ENCODE peak calls at places on chromosome 21, in seven cellular contexts. One of them, this sample, is unnamed.

GRCh38 chr21:46057111-46057709 is 40.7 kb upstream of the COL6A2 start:
- DNase-seq in lung: no peak
- DNase-seq in right cardiac atrium: peak; percentile 64
- DNase-seq in SJSA1: peak; percentile 39
- DNase-seq in tibial nerve: no peak
- DNase-seq in psoas muscle: peak; percentile 44
- DNase-seq in Caco-2: no peak
- DNase-seq in this sample: no peak

GRCh38 chr21:28375708-28376385 is 616.8 kb downstream of the LTN1 start:
- DNase-seq in lung: no peak
- DNase-seq in right cardiac atrium: no peak
- DNase-seq in SJSA1: no peak
- DNase-seq in tibial nerve: no peak
- DNase-seq in psoas muscle: no peak
- DNase-seq in Caco-2: peak; percentile 12
- DNase-seq in this sample: peak; percentile 54

GRCh38 chr21:36454079-36454478 is 25.8 kb downstream of the CLDN14 start:
- DNase-seq in lung: no peak
- DNase-seq in right cardiac atrium: no peak
- DNase-seq in SJSA1: no peak
- DNase-seq in tibial nerve: no peak
- DNase-seq in psoas muscle: no peak
- DNase-seq in Caco-2: no peak
- DNase-seq in this sample: no peak

GRCh38 chr21:33878824-33879223 is 36.8 kb downstream of the ATP5PO start:
- DNase-seq in lung: no peak
- DNase-seq in right cardiac atrium: no peak
- DNase-seq in SJSA1: no peak
- DNase-seq in tibial nerve: no peak
- DNase-seq in psoas muscle: no peak
- DNase-seq in Caco-2: no peak
- DNase-seq in this sample: no peak

GRCh38 chr21:17585875-17586450 is 26.7 kb downstream of the BTG3 start:
- DNase-seq in lung: no peak
- DNase-seq in right cardiac atrium: no peak
- DNase-seq in SJSA1: no peak
- DNase-seq in tibial nerve: no peak
- DNase-seq in psoas muscle: no peak
- DNase-seq in Caco-2: peak; percentile 39
- DNase-seq in this sample: peak; percentile 76

GRCh38 chr21:22476726-22477646 is 1478.8 kb downstream of the NCAM2 start:
- DNase-seq in lung: no peak
- DNase-seq in right cardiac atrium: no peak
- DNase-seq in SJSA1: no peak
- DNase-seq in tibial nerve: no peak
- DNase-seq in psoas muscle: no peak
- DNase-seq in Caco-2: no peak
- DNase-seq in this sample: no peak

GRCh38 chr21:31473685-31474345 is 129.8 kb upstream of the TIAM1 start:
- DNase-seq in lung: no peak
- DNase-seq in right cardiac atrium: no peak
- DNase-seq in SJSA1: no peak
- DNase-seq in tibial nerve: no peak
- DNase-seq in psoas muscle: no peak
- DNase-seq in Caco-2: no peak
- DNase-seq in this sample: no peak

GRCh38 chr21:45574691-45575090 is 32.5 kb upstream of the SLC19A1 start:
- DNase-seq in lung: no peak
- DNase-seq in right cardiac atrium: peak; percentile 60
- DNase-seq in SJSA1: peak; percentile 91
- DNase-seq in tibial nerve: peak; percentile 3
- DNase-seq in psoas muscle: no peak
- DNase-seq in Caco-2: no peak
- DNase-seq in this sample: no peak

GRCh38 chr21:33261635-33262034 is 4.5 kb upstream of the IL10RB start:
- DNase-seq in lung: no peak
- DNase-seq in right cardiac atrium: no peak
- DNase-seq in SJSA1: no peak
- DNase-seq in tibial nerve: no peak
- DNase-seq in psoas muscle: no peak
- DNase-seq in Caco-2: no peak
- DNase-seq in this sample: peak; percentile 13

GRCh38 chr21:40130476-40130875 is 263.2 kb downstream of the PCP4 start:
- DNase-seq in lung: no peak
- DNase-seq in right cardiac atrium: no peak
- DNase-seq in SJSA1: no peak
- DNase-seq in tibial nerve: no peak
- DNase-seq in psoas muscle: no peak
- DNase-seq in Caco-2: no peak
- DNase-seq in this sample: no peak

GRCh38 chr21:26405071-26405470 is 168.0 kb downstream of the CYYR1 start:
- DNase-seq in lung: no peak
- DNase-seq in right cardiac atrium: no peak
- DNase-seq in SJSA1: no peak
- DNase-seq in tibial nerve: no peak
- DNase-seq in psoas muscle: no peak
- DNase-seq in Caco-2: no peak
- DNase-seq in this sample: peak; percentile 58

GRCh38 chr21:41923641-41924342 is 30.0 kb downstream of the C2CD2 start:
- DNase-seq in lung: no peak
- DNase-seq in right cardiac atrium: peak; percentile 64
- DNase-seq in SJSA1: no peak
- DNase-seq in tibial nerve: no peak
- DNase-seq in psoas muscle: no peak
- DNase-seq in Caco-2: no peak
- DNase-seq in this sample: peak; percentile 56

GRCh38 chr21:41926807-41927171 is 27.0 kb downstream of the C2CD2 start:
- DNase-seq in lung: no peak
- DNase-seq in right cardiac atrium: no peak
- DNase-seq in SJSA1: no peak
- DNase-seq in tibial nerve: no peak
- DNase-seq in psoas muscle: no peak
- DNase-seq in Caco-2: no peak
- DNase-seq in this sample: no peak

GRCh38 chr21:41927727-41928409 is 25.9 kb downstream of the C2CD2 start:
- DNase-seq in lung: no peak
- DNase-seq in right cardiac atrium: peak; percentile 73
- DNase-seq in SJSA1: no peak
- DNase-seq in tibial nerve: no peak
- DNase-seq in psoas muscle: no peak
- DNase-seq in Caco-2: no peak
- DNase-seq in this sample: no peak

GRCh38 chr21:41924355-41924754 is 29.5 kb downstream of the C2CD2 start:
- DNase-seq in lung: no peak
- DNase-seq in right cardiac atrium: no peak
- DNase-seq in SJSA1: no peak
- DNase-seq in tibial nerve: no peak
- DNase-seq in psoas muscle: no peak
- DNase-seq in Caco-2: no peak
- DNase-seq in this sample: peak; percentile 82

DNA sequence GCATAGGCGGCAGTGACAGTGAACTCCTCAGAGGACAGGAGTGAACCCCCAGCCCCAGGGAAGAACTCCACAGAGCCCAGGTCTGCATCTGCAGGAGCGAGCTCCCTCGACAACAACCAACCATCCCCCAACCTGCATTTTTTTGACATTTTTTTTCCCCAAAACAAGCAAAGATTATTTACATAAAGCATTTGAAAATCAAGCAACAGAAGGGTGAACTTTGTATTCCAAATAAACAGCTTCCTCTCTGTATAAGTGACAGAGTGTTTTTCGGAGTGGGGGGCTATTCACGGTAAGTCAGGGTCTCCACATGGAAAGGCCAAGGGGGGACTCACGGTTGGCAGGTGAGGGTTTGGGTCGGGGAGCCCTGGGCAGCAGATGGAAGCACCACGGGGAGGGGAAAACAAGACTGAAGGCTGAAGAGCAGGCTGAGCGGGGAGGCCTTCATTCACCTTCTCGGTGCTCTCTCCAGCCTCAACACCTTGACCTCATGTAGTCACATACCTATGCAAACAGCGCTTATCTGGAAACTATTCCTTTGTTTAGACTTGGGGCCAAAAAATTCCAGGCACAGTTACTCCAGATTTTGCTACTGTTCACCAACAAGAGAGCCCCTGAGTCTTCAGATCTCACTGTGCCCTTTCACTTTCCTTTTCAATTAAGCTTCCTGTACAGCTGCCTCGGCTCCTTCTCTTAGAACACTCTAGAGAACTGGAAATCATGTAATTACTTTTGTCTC is 27.6 kb downstream of the C2CD2 start:
- DNase-seq in lung: no peak
- DNase-seq in right cardiac atrium: no peak
- DNase-seq in SJSA1: no peak
- DNase-seq in tibial nerve: no peak
- DNase-seq in psoas muscle: no peak
- DNase-seq in Caco-2: peak; percentile 67
- DNase-seq in this sample: peak; percentile 65
- H3K4me3 ChIP-seq in lung: peak overlapping the region; percentile 14
- H3K4me3 ChIP-seq in right cardiac atrium: peak overlapping the region; percentile 41
- H3K4me3 ChIP-seq in SJSA1: peak overlapping the region; percentile 34
- H3K4me3 ChIP-seq in tibial nerve: peak overlapping the region; percentile 57
- H3K4me3 ChIP-seq in psoas muscle: peak overlapping the region; percentile 55
- H3K4me3 ChIP-seq in Caco-2: peak overlapping the region; percentile 18
- H3K4me3 ChIP-seq in this sample: no peak overlapping the region

GRCh38 chr21:44509539-44509938 is 30.5 kb downstream of the KRTAP10-1 start:
- DNase-seq in lung: peak; percentile 79
- DNase-seq in right cardiac atrium: peak; percentile 91
- DNase-seq in SJSA1: no peak
- DNase-seq in tibial nerve: no peak
- DNase-seq in psoas muscle: no peak
- DNase-seq in Caco-2: no peak
- DNase-seq in this sample: no peak

GRCh38 chr21:44511938-44512275 is 28.1 kb downstream of the KRTAP10-1 start:
- DNase-seq in lung: no peak
- DNase-seq in right cardiac atrium: no peak
- DNase-seq in SJSA1: no peak
- DNase-seq in tibial nerve: no peak
- DNase-seq in psoas muscle: peak; percentile 26
- DNase-seq in Caco-2: no peak
- DNase-seq in this sample: no peak

GRCh38 chr21:44511219-44511937 is 28.6 kb downstream of the KRTAP10-1 start:
- DNase-seq in lung: no peak
- DNase-seq in right cardiac atrium: peak; percentile 21
- DNase-seq in SJSA1: no peak
- DNase-seq in tibial nerve: no peak
- DNase-seq in psoas muscle: no peak
- DNase-seq in Caco-2: no peak
- DNase-seq in this sample: no peak

GRCh38 chr21:44510109-44510507 is 29.9 kb downstream of the KRTAP10-1 start:
- DNase-seq in lung: no peak
- DNase-seq in right cardiac atrium: peak; percentile 50
- DNase-seq in SJSA1: no peak
- DNase-seq in tibial nerve: no peak
- DNase-seq in psoas muscle: peak; percentile 47
- DNase-seq in Caco-2: no peak
- DNase-seq in this sample: no peak

DNA sequence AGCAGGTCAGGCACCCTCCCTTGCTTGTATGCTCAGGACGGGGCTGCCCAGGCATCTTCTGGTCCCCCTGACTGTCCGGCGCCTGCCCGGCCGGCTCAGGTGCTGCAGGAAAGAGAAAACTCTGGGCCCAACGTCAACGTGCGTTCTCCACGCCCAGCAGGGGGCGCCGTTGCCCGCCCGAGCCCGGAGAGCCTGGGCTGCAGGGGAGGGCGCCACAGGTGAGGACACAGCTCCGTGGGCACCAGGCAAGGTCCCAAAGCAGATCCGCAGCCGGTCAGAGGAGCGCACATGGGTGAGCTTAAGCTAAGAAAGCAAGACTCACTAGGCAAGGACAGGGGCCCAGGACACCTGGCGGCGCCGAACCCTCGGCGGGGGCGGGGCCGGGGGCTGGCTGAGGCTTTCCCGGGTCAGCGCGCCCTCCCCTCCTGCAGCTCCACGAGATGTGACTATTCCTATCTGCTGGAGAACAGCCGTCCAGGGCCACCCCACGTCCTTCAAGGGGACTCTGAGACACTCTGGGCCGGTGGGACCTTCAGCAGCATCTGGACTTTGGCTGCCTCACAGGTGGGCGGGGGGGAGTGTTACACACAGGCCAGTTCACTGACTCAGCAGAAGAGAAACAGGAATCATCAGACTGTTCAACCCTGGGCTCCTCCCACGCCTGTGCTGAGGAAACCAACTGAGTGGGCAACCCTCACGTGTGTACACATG is 29.3 kb downstream of the KRTAP10-1 start:
- DNase-seq in lung: peak; percentile 54
- DNase-seq in right cardiac atrium: peak; percentile 79
- DNase-seq in SJSA1: no peak
- DNase-seq in tibial nerve: no peak
- DNase-seq in psoas muscle: peak; percentile 60
- DNase-seq in Caco-2: peak; percentile 89
- DNase-seq in this sample: peak; percentile 32
- H3K4me3 ChIP-seq in lung: no peak overlapping the region
- H3K4me3 ChIP-seq in right cardiac atrium: no peak overlapping the region
- H3K4me3 ChIP-seq in SJSA1: no peak overlapping the region
- H3K4me3 ChIP-seq in tibial nerve: no peak overlapping the region
- H3K4me3 ChIP-seq in psoas muscle: no peak overlapping the region
- H3K4me3 ChIP-seq in Caco-2: peak overlapping the region; percentile 49
- H3K4me3 ChIP-seq in this sample: no peak overlapping the region

DNA sequence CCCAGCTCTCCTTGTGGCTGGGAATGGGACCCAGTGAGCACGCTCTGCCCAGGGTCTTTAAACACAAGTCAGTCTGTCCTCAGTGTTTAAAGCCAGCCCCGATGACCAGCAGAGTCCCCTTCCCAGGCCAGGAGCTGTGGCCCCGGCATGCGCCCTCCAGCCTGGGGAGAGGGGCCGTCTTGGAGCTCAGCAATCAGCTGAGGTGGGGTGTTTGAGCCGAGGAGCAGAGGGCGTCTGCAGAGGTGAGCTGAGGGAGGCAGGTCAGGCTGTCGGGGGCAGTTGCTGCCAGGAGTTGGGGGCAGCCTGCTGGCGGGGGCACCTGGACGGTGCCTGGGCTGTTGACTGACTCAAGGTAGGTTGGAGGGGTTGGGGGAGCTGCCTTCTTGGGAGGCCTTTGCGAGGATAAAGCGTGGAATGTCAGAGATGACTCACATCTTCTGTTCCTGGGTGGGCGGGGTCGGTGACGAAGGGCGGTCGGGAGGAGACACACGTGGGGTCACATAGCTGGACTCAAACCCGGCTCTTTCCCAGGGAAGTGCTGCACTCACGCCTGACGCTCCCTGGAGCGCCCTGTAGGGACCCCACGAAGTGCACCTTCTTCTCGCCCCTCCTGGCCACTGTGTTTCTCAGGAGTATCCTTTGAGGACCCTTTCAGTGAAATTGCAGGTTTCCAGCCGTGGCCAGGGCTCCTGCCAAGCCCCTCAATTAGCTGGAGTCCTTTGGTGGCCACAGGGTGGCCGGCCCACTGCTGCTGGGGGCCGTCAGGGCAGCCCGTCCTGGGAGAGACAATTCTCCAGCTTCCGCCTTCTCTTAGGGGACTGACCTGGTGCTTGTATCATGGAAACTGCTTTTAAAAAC is 86.2 kb downstream of the SIK1 start:
- DNase-seq in lung: no peak
- DNase-seq in right cardiac atrium: peak; percentile 53
- DNase-seq in SJSA1: peak; percentile 98
- DNase-seq in tibial nerve: no peak
- DNase-seq in psoas muscle: peak; percentile 41
- DNase-seq in Caco-2: peak; percentile 73
- DNase-seq in this sample: peak; percentile 90
- H3K4me3 ChIP-seq in lung: no peak overlapping the region
- H3K4me3 ChIP-seq in right cardiac atrium: no peak overlapping the region
- H3K4me3 ChIP-seq in SJSA1: no peak overlapping the region
- H3K4me3 ChIP-seq in tibial nerve: no peak overlapping the region
- H3K4me3 ChIP-seq in psoas muscle: no peak overlapping the region
- H3K4me3 ChIP-seq in Caco-2: no peak overlapping the region
- H3K4me3 ChIP-seq in this sample: no peak overlapping the region

GRCh38 chr21:16535100-16535418 is 805.3 kb downstream of the USP25 start:
- DNase-seq in lung: peak; percentile 61
- DNase-seq in right cardiac atrium: peak; percentile 90
- DNase-seq in SJSA1: peak; percentile 59
- DNase-seq in tibial nerve: peak; percentile 74
- DNase-seq in psoas muscle: peak; percentile 92
- DNase-seq in Caco-2: no peak
- DNase-seq in this sample: peak; percentile 93
- H3K4me3 ChIP-seq in lung: peak overlapping the region; percentile 14
- H3K4me3 ChIP-seq in right cardiac atrium: peak overlapping the region; percentile 77
- H3K4me3 ChIP-seq in SJSA1: no peak overlapping the region
- H3K4me3 ChIP-seq in tibial nerve: peak overlapping the region; percentile 38
- H3K4me3 ChIP-seq in psoas muscle: peak overlapping the region; percentile 74
- H3K4me3 ChIP-seq in Caco-2: no peak overlapping the region
- H3K4me3 ChIP-seq in this sample: peak overlapping the region; percentile 49

This sample was measured in cardiac fibroblast.